ENCODE peak calls at places on chromosomes 13 and 19, in four cellular contexts. B is A549, W is K562, C is GM12878. I is an unnamed sample.

GRCh38 chr13:25231537-25231936 is 55.8 kb downstream of the MTMR6 start:
- DNase-seq in B (no peak), W (no peak), C (no peak), I (no peak)

GRCh38 chr19:18153555-18154134 is 682 bp downstream of the PIK3R2 start:
- DNase-seq in W (peak), C (no peak), B (no peak), I (no peak)

GRCh38 chr13:98606296-98606695 is 29.4 kb upstream of the STK24 start:
- DNase-seq in C (no peak), B (no peak), W (no peak), I (no peak)

GRCh38 chr19:799076-799881 is 2.0 kb downstream of the PTBP1 start:
- DNase-seq in C (no peak), B (no peak), W (peak), I (peak)

GRCh38 chr19:16584825-16585801 is 12.9 kb upstream of the SLC35E1 start:
- DNase-seq in B (no peak), W (peak), C (no peak), I (no peak)

GRCh38 chr19:14006766-14007562 is 844 bp upstream of the RFX1 start:
- DNase-seq in B (peak), W (peak), C (no peak), I (no peak)

GRCh38 chr13:26019881-26020535 is 31.8 kb downstream of the SHISA2 start:
- DNase-seq in W (no peak), B (no peak), C (no peak), I (peak)

GRCh38 chr19:51415187-51415586 is 2.3 kb downstream of the SIGLEC10 start:
- DNase-seq in B (no peak), W (no peak), C (no peak), I (no peak)

GRCh38 chr19:49071860-49072547 is 495 bp downstream of the KCNA7 start:
- DNase-seq in W (peak), C (no peak), B (no peak), I (no peak)

GRCh38 chr13:87355451-87355850 is 315.7 kb upstream of the SLITRK5 start:
- DNase-seq in W (no peak), B (no peak), C (no peak), I (no peak)

GRCh38 chr13:20769834-20770233 is 3.9 kb downstream of the EEF1AKMT1 start:
- DNase-seq in W (no peak), C (no peak), B (no peak), I (no peak)

GRCh38 chr19:40691421-40692211 is 1.2 kb upstream of the NUMBL start:
- DNase-seq in B (peak), W (no peak), C (no peak), I (no peak)

GRCh38 chr13:73481265-73481664 is 422.5 kb downstream of the KLF5 start:
- DNase-seq in W (no peak), B (no peak), C (no peak), I (no peak)

GRCh38 chr19:17468302-17469091 is 1.8 kb upstream of the SLC27A1 start:
- DNase-seq in W (no peak), B (no peak), C (no peak), I (no peak)

GRCh38 chr19:17104679-17105078 is 29.1 kb downstream of the MYO9B start:
- DNase-seq in B (no peak), W (no peak), C (no peak), I (no peak)

GRCh38 chr13:109955598-109955997 is 169.2 kb upstream of the IRS2 start:
- DNase-seq in C (no peak), W (no peak), B (no peak), I (peak)

GRCh38 chr13:25232937-25233515 is 54.3 kb downstream of the MTMR6 start:
- DNase-seq in W (peak), C (no peak), B (peak), I (peak)

GRCh38 chr13:79782541-79783216 is 301.7 kb downstream of the NDFIP2 start:
- DNase-seq in W (no peak), B (no peak), C (no peak), I (peak)

GRCh38 chr13:88586263-88586662 is 915.1 kb downstream of the SLITRK5 start:
- DNase-seq in B (no peak), W (no peak), C (no peak), I (no peak)

GRCh38 chr19:55208880-55209429 is 346 bp downstream of the PTPRH start:
- DNase-seq in C (no peak), B (no peak), W (no peak), I (no peak)

GRCh38 chr13:95239293-95239692 is 62.0 kb downstream of the ABCC4 start:
- DNase-seq in B (no peak), C (no peak), W (no peak), I (peak)

DNA sequence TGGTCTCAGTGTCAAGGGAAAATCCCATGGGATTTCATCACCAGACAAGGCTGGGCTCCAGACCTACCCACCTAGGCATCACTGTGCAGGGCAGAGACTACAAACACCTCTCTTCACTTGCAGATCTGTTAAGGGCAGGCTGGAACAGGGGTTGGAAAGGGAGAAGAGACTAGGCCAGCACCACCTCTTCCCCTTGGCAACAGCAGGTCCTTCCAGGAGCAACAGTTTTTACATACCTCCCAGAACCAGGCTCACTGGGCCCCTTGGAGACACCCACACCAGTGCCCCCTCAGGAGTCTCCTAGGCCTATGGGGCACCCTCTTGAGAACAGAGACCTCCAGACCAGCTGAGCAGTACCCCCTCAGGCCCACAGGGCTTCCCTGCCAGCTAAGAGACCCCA is 2.5 kb upstream of the UBE2M start:
- DNase-seq in W (no peak), C (no peak), B (no peak), I (no peak)
- TF ChIP-seq ELK1 in W (no peak), C (no peak), B (no peak), I (no peak)

GRCh38 chr19:35030257-35031071 is at the start of gene SCN1B:
- DNase-seq in W (peak), B (peak), C (no peak), I (peak)

GRCh38 chr19:35027851-35028599 is 2.2 kb upstream of the SCN1B start:
- DNase-seq in B (no peak), C (no peak), W (no peak), I (peak)

GRCh38 chr19:35032356-35032865 is 2.1 kb downstream of the SCN1B start:
- DNase-seq in C (no peak), B (no peak), W (no peak), I (no peak)

GRCh38 chr19:35031072-35031881 is 1.0 kb downstream of the SCN1B start:
- DNase-seq in W (peak), C (no peak), B (peak), I (peak)

DNA sequence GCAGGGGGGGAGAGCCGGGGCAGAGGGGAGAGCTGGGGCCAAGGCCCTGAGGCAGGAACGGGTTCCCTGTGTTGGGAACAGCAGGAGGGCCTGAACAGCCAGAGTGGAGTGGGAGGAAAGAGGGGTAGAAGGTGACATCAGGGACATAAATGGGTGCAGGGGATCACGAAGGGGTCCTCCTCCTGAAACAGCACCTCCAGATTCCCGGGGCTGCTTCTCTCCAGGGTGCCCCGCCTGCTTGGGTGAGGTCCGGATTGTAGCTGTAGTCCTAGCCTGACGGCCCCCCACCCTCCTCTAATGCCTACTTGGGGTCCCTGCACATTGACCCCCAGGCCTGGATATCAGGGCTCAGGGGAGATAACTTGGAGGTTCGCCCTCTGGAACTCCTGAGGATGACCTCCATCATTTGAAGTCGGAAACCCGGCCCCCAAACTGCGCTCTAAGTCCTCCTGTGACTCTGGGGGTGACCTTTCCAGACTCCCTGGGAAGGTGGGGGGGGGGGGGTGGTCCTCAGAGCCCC is 473 bp upstream of the SCN1B start:
- DNase-seq in W (peak), B (peak), C (no peak), I (no peak)
- TF ChIP-seq ELK1 in W (no peak), B (no peak), C (no peak), I (no peak)

GRCh38 chr13:112454648-112455334 is 78.6 kb downstream of the SPACA7 start:
- DNase-seq in C (no peak), W (no peak), B (no peak), I (no peak)
- TF ChIP-seq ELK1 in C (no peak), W (no peak), B (no peak), I (no peak)

GRCh38 chr13:77239312-77239711 is 87.6 kb downstream of the MYCBP2 start:
- DNase-seq in W (no peak), C (no peak), B (no peak), I (peak)

GRCh38 chr13:77230560-77230959 is 96.3 kb downstream of the MYCBP2 start:
- DNase-seq in C (no peak), W (no peak), B (no peak), I (no peak)

GRCh38 chr13:77233159-77233558 is 93.7 kb downstream of the MYCBP2 start:
- DNase-seq in W (no peak), C (no peak), B (no peak), I (no peak)

DNA sequence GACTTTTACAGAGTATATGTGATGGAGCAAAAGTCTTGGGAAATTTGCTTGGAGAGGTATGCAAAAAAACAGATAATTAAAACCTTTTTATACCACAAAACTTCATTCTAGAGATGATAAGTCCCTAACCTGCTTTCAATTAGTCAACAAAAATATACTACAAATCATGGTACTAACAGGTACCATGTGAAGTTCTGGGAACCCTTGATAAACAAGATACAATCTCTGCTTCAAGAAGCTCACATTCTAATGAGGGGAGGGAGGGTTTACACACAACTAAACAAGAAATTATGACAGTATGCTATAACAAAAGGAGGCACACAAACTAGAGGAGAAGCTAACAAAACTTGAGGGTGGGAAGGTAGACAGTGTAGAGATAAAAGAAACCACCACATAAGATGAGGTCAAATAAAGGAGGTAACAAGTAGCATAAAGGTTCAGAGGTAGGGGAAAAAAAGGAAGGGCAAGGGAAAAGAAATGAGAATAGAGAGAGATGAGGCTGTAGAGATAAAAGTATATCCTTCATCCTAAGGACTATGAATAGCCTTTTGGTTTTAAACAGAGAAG is 91.4 kb downstream of the MYCBP2 start:
- DNase-seq in C (no peak), B (no peak), W (no peak), I (no peak)
- TF ChIP-seq ELK1 in C (no peak), B (no peak), W (no peak), I (no peak)

DNA sequence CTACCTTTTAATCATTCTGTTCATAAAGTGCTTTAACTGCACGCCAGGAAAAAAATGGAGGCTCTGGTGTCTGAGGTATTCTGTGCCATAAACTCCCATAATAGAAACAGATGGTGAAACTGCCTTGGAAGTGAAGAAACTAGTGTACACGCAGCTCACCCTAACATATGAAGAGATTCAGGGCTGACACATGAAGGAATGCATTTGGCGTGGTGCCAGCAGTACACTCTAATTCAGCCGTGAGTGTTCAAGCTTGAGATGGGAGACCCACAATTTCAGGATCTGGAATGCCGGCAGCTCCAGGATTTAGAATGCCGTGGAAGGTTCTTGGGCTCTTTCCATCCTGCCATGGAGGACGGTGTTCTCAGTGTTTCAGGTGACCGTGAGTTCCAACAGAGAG is 478.4 kb downstream of the TSHZ3 start:
- DNase-seq in W (no peak), C (no peak), B (no peak), I (peak)
- TF ChIP-seq ELK1 in W (no peak), C (no peak), B (no peak), I (no peak)

GRCh38 chr19:47187797-47188196 is 43.2 kb downstream of the BBC3 start:
- DNase-seq in C (no peak), B (no peak), W (no peak), I (no peak)
- TF ChIP-seq ELK1 in C (no peak), B (no peak), W (no peak), I (no peak)

GRCh38 chr13:76741624-76742023 is 144.6 kb downstream of the KCTD12 start:
- DNase-seq in B (no peak), C (no peak), W (no peak), I (peak)

GRCh38 chr13:76732367-76732766 is 153.8 kb downstream of the KCTD12 start:
- DNase-seq in B (no peak), C (no peak), W (no peak), I (no peak)

GRCh38 chr13:76735641-76736040 is 150.6 kb downstream of the KCTD12 start:
- DNase-seq in C (peak), W (no peak), B (no peak), I (no peak)

DNA sequence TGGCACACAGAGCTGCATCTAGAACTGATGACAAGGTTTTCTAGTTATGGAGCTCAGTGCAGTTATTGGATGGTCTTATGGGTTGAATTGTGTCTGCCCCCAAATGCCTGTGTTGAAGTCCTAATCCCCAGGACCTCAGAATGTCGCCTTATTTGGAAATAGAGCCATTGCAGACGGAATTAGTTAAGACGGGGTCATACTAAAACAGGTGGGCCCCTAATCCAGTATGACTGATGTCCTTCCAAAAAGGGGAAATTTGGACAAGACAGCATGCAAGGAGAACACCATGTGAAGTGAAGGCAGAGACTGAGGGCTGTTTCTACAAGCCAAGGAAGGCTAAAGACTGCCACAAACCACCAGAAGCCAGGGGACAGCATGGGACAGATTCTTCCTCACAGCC is 148.7 kb downstream of the KCTD12 start:
- DNase-seq in C (no peak), B (no peak), W (no peak), I (no peak)
- TF ChIP-seq ELK1 in C (no peak), B (no peak), W (no peak), I (no peak)

GRCh38 chr13:106468207-106468606 is 67.3 kb downstream of the EFNB2 start:
- DNase-seq in W (no peak), B (no peak), C (no peak), I (no peak)

GRCh38 chr13:106468948-106469590 is 66.4 kb downstream of the EFNB2 start:
- DNase-seq in B (no peak), C (no peak), W (no peak), I (no peak)

GRCh38 chr13:106466691-106467405 is 68.6 kb downstream of the EFNB2 start:
- DNase-seq in B (no peak), W (no peak), C (no peak), I (no peak)

GRCh38 chr13:106467406-106468122 is 67.9 kb downstream of the EFNB2 start:
- DNase-seq in C (no peak), W (no peak), B (no peak), I (no peak)

GRCh38 chr13:106464076-106464475 is 71.4 kb downstream of the EFNB2 start:
- DNase-seq in B (no peak), W (no peak), C (no peak), I (no peak)
- TF ChIP-seq ELK1 in B (no peak), W (no peak), C (no peak), I (no peak)